ENCODE peak calls at places on chromosomes 3 and 15, in nine cellular contexts. One of them, this sample, is unnamed.

GRCh38 chr3:126654571-126655393 is at the start of gene TXNRD3:
- DNase-seq in sigmoid colon: peak; percentile 86
- DNase-seq in uterus: peak; percentile 74
- DNase-seq in heart left ventricle: peak; percentile 82
- DNase-seq in IMR-90: peak; percentile 49
- DNase-seq in lower leg skin: peak; percentile 95
- DNase-seq in ovary: peak; percentile 89
- DNase-seq in body of pancreas: peak; percentile 89
- DNase-seq in transverse colon: peak; percentile 87
- DNase-seq in this sample: peak; percentile 82

GRCh38 chr3:195701042-195701910 is 19.5 kb upstream of the MUC20 start:
- DNase-seq in sigmoid colon: no peak
- DNase-seq in uterus: no peak
- DNase-seq in heart left ventricle: no peak
- DNase-seq in IMR-90: no peak
- DNase-seq in lower leg skin: no peak
- DNase-seq in ovary: no peak
- DNase-seq in body of pancreas: no peak
- DNase-seq in transverse colon: no peak
- DNase-seq in this sample: no peak

GRCh38 chr3:28935141-28935540 is 345.7 kb upstream of the RBMS3 start:
- DNase-seq in sigmoid colon: no peak
- DNase-seq in uterus: no peak
- DNase-seq in heart left ventricle: no peak
- DNase-seq in IMR-90: no peak
- DNase-seq in lower leg skin: no peak
- DNase-seq in ovary: no peak
- DNase-seq in body of pancreas: no peak
- DNase-seq in transverse colon: no peak
- DNase-seq in this sample: no peak

GRCh38 chr3:42210731-42211130 is 55.3 kb downstream of the CCK start:
- DNase-seq in sigmoid colon: no peak
- DNase-seq in uterus: no peak
- DNase-seq in heart left ventricle: no peak
- DNase-seq in IMR-90: no peak
- DNase-seq in lower leg skin: no peak
- DNase-seq in ovary: no peak
- DNase-seq in body of pancreas: no peak
- DNase-seq in transverse colon: no peak
- DNase-seq in this sample: no peak

GRCh38 chr3:149871855-149872254 is 58.8 kb downstream of the RNF13 start:
- DNase-seq in sigmoid colon: no peak
- DNase-seq in uterus: no peak
- DNase-seq in heart left ventricle: no peak
- DNase-seq in IMR-90: no peak
- DNase-seq in lower leg skin: no peak
- DNase-seq in ovary: no peak
- DNase-seq in body of pancreas: no peak
- DNase-seq in transverse colon: no peak
- DNase-seq in this sample: no peak

GRCh38 chr3:31862861-31863260 is 118.2 kb downstream of the OSBPL10 start:
- DNase-seq in sigmoid colon: no peak
- DNase-seq in uterus: no peak
- DNase-seq in heart left ventricle: no peak
- DNase-seq in IMR-90: peak; percentile 34
- DNase-seq in lower leg skin: no peak
- DNase-seq in ovary: no peak
- DNase-seq in body of pancreas: no peak
- DNase-seq in transverse colon: no peak
- DNase-seq in this sample: no peak

GRCh38 chr15:68935400-68935937 is 5.1 kb downstream of the SPESP1 start:
- DNase-seq in sigmoid colon: no peak
- DNase-seq in uterus: no peak
- DNase-seq in heart left ventricle: no peak
- DNase-seq in IMR-90: no peak
- DNase-seq in lower leg skin: no peak
- DNase-seq in ovary: no peak
- DNase-seq in body of pancreas: no peak
- DNase-seq in transverse colon: no peak
- DNase-seq in this sample: no peak

GRCh38 chr3:3196148-3196861 is 16.8 kb upstream of the CRBN start:
- DNase-seq in sigmoid colon: no peak
- DNase-seq in uterus: no peak
- DNase-seq in heart left ventricle: no peak
- DNase-seq in IMR-90: no peak
- DNase-seq in lower leg skin: no peak
- DNase-seq in ovary: no peak
- DNase-seq in body of pancreas: no peak
- DNase-seq in transverse colon: no peak
- DNase-seq in this sample: no peak

GRCh38 chr3:77943598-77943997 is 903.7 kb downstream of the ROBO2 start:
- DNase-seq in sigmoid colon: no peak
- DNase-seq in uterus: no peak
- DNase-seq in heart left ventricle: no peak
- DNase-seq in IMR-90: no peak
- DNase-seq in lower leg skin: no peak
- DNase-seq in ovary: no peak
- DNase-seq in body of pancreas: no peak
- DNase-seq in transverse colon: no peak
- DNase-seq in this sample: no peak

GRCh38 chr15:68416158-68416535 is 15.8 kb downstream of the ITGA11 start:
- DNase-seq in sigmoid colon: no peak
- DNase-seq in uterus: peak; percentile 14
- DNase-seq in heart left ventricle: peak; percentile 1
- DNase-seq in IMR-90: no peak
- DNase-seq in lower leg skin: peak; percentile 42
- DNase-seq in ovary: no peak
- DNase-seq in body of pancreas: no peak
- DNase-seq in transverse colon: no peak
- DNase-seq in this sample: no peak

GRCh38 chr3:105366302-105367062 is at the start of gene ALCAM:
- DNase-seq in sigmoid colon: peak; percentile 95
- DNase-seq in uterus: peak; percentile 83
- DNase-seq in heart left ventricle: peak; percentile 86
- DNase-seq in IMR-90: peak; percentile 99
- DNase-seq in lower leg skin: peak; percentile 98
- DNase-seq in ovary: peak; percentile 95
- DNase-seq in body of pancreas: peak; percentile 97
- DNase-seq in transverse colon: peak; percentile 93
- DNase-seq in this sample: peak; percentile 64
- TF ChIP-seq POLR2A in sigmoid colon: peak; percentile 79
- TF ChIP-seq POLR2A in uterus: peak; percentile 74
- TF ChIP-seq POLR2A in heart left ventricle: no peak
- TF ChIP-seq POLR2A in IMR-90: peak; percentile 78
- TF ChIP-seq POLR2A in lower leg skin: no peak
- TF ChIP-seq POLR2A in ovary: peak; percentile 69
- TF ChIP-seq POLR2A in body of pancreas: peak; percentile 98
- TF ChIP-seq POLR2A in transverse colon: peak; percentile 87
- TF ChIP-seq POLR2A in this sample: peak; percentile 88

GRCh38 chr3:50609071-50609742 is 2.4 kb downstream of the CISH start:
- DNase-seq in sigmoid colon: no peak
- DNase-seq in uterus: no peak
- DNase-seq in heart left ventricle: no peak
- DNase-seq in IMR-90: no peak
- DNase-seq in lower leg skin: no peak
- DNase-seq in ovary: no peak
- DNase-seq in body of pancreas: no peak
- DNase-seq in transverse colon: no peak
- DNase-seq in this sample: no peak
- TF ChIP-seq POLR2A in sigmoid colon: no peak
- TF ChIP-seq POLR2A in uterus: no peak
- TF ChIP-seq POLR2A in heart left ventricle: no peak
- TF ChIP-seq POLR2A in IMR-90: no peak
- TF ChIP-seq POLR2A in lower leg skin: no peak
- TF ChIP-seq POLR2A in ovary: no peak
- TF ChIP-seq POLR2A in body of pancreas: no peak
- TF ChIP-seq POLR2A in transverse colon: no peak
- TF ChIP-seq POLR2A in this sample: no peak

GRCh38 chr3:185283374-185283935 is 29.6 kb upstream of the EHHADH start:
- DNase-seq in sigmoid colon: no peak
- DNase-seq in uterus: no peak
- DNase-seq in heart left ventricle: no peak
- DNase-seq in IMR-90: peak; percentile 16
- DNase-seq in lower leg skin: no peak
- DNase-seq in ovary: no peak
- DNase-seq in body of pancreas: no peak
- DNase-seq in transverse colon: no peak
- DNase-seq in this sample: no peak

GRCh38 chr3:185280572-185281365 is 26.9 kb upstream of the EHHADH start:
- DNase-seq in sigmoid colon: no peak
- DNase-seq in uterus: no peak
- DNase-seq in heart left ventricle: no peak
- DNase-seq in IMR-90: peak; percentile 70
- DNase-seq in lower leg skin: no peak
- DNase-seq in ovary: no peak
- DNase-seq in body of pancreas: no peak
- DNase-seq in transverse colon: no peak
- DNase-seq in this sample: peak; percentile 42

GRCh38 chr3:185279582-185280138 is 25.8 kb upstream of the EHHADH start:
- DNase-seq in sigmoid colon: no peak
- DNase-seq in uterus: no peak
- DNase-seq in heart left ventricle: no peak
- DNase-seq in IMR-90: no peak
- DNase-seq in lower leg skin: no peak
- DNase-seq in ovary: no peak
- DNase-seq in body of pancreas: no peak
- DNase-seq in transverse colon: no peak
- DNase-seq in this sample: no peak

DNA sequence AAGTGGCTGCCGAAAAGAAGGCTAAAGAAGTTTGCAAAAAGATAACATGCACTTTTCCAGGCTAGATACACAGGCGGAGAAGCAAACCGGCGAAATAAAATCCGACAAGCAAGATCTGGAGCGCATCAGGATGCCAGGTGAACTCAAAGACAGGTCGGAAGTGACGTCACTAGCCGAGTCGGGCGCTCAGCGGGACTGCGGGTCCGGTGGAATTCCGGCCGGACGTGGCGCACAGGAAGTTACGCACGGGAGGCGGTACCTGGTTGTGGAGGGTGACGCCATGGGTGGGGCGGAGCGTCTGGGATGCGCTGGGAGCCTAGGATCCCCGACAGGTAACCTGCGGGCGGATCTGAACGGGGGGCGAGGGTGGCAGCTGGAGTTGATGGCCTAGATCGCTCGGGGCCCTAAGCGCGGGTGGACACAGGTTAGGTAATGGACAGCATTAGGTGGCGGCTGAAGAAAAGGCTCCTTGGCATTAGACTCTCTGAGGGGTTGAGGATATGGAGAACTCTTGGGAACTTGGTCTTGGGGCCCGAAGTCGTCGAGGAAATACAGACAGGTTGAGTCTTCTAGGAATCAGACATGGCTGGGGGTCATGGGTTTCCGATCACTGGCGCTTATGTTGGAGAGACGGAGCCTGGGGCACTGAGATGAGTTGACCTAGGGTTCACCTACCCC is 29.0 kb upstream of the EHHADH start:
- DNase-seq in sigmoid colon: peak; percentile 98
- DNase-seq in uterus: peak; percentile 96
- DNase-seq in heart left ventricle: peak; percentile 95
- DNase-seq in IMR-90: peak; percentile 93
- DNase-seq in lower leg skin: peak; percentile 99
- DNase-seq in ovary: peak; percentile 98
- DNase-seq in body of pancreas: peak; percentile 97
- DNase-seq in transverse colon: peak; percentile 98
- DNase-seq in this sample: peak; percentile 90
- TF ChIP-seq POLR2A in sigmoid colon: peak; percentile 54
- TF ChIP-seq POLR2A in uterus: peak; percentile 72
- TF ChIP-seq POLR2A in heart left ventricle: no peak
- TF ChIP-seq POLR2A in IMR-90: peak; percentile 83
- TF ChIP-seq POLR2A in lower leg skin: no peak
- TF ChIP-seq POLR2A in ovary: peak; percentile 77
- TF ChIP-seq POLR2A in body of pancreas: peak; percentile 73
- TF ChIP-seq POLR2A in transverse colon: peak; percentile 74
- TF ChIP-seq POLR2A in this sample: peak; percentile 61

GRCh38 chr3:184135149-184135910 is at the start of gene EIF2B5:
- DNase-seq in sigmoid colon: peak; percentile 94
- DNase-seq in uterus: peak; percentile 91
- DNase-seq in heart left ventricle: peak; percentile 93
- DNase-seq in IMR-90: peak; percentile 91
- DNase-seq in lower leg skin: peak; percentile 97
- DNase-seq in ovary: peak; percentile 91
- DNase-seq in body of pancreas: peak; percentile 91
- DNase-seq in transverse colon: peak; percentile 94
- DNase-seq in this sample: peak; percentile 58
- TF ChIP-seq POLR2A in sigmoid colon: peak; percentile 58
- TF ChIP-seq POLR2A in uterus: peak; percentile 62
- TF ChIP-seq POLR2A in heart left ventricle: no peak
- TF ChIP-seq POLR2A in IMR-90: peak; percentile 71
- TF ChIP-seq POLR2A in lower leg skin: no peak
- TF ChIP-seq POLR2A in ovary: peak; percentile 52
- TF ChIP-seq POLR2A in body of pancreas: peak; percentile 83
- TF ChIP-seq POLR2A in transverse colon: peak; percentile 77
- TF ChIP-seq POLR2A in this sample: peak; percentile 68

DNA sequence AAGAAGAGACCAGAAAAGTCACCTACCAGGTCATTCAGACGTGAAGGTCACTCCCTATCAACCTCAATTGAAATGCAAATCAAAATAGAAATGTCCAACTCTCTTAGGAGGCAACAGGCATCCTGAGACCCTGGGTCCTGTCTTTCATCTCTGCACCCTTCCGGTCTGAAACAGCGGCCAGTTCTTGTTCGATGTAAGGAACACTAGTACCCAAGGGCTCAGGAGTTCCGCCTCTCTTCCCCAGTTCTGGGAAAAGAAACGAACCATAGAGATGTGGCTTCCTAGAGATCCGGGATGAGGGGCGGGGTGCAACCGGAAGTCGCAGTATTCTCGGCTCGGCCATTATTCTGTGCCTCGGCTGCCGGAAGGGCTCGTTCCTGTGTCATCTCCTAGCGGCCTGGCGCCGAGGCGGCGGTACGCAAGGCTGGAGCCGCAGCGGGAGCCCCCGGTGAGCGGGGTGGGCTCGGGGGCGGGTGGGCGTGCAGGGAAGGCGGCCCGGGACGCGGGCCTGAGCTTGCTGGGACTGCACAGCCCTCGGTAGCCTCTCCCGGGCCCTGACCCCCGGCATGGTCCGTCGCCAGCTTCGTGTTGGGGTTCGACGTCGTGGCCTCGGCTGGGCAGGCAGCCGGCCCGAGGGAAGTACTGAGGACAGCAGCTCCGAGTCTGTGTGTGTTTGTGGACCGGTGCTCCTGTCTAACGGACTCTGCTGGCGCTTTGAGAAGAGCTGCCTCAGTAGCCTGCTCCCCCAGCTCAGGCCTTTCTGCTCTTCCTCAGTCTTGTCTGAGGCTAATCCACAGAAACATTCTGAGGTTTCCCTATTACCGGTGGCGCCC is at the start of gene ZNF197:
- DNase-seq in sigmoid colon: peak; percentile 93
- DNase-seq in uterus: peak; percentile 81
- DNase-seq in heart left ventricle: peak; percentile 89
- DNase-seq in IMR-90: peak; percentile 90
- DNase-seq in lower leg skin: peak; percentile 96
- DNase-seq in ovary: peak; percentile 85
- DNase-seq in body of pancreas: peak; percentile 84
- DNase-seq in transverse colon: peak; percentile 87
- DNase-seq in this sample: peak; percentile 80
- TF ChIP-seq POLR2A in sigmoid colon: no peak
- TF ChIP-seq POLR2A in uterus: no peak
- TF ChIP-seq POLR2A in heart left ventricle: no peak
- TF ChIP-seq POLR2A in IMR-90: peak; percentile 44
- TF ChIP-seq POLR2A in lower leg skin: no peak
- TF ChIP-seq POLR2A in ovary: no peak
- TF ChIP-seq POLR2A in body of pancreas: peak; percentile 60
- TF ChIP-seq POLR2A in transverse colon: peak; percentile 52
- TF ChIP-seq POLR2A in this sample: peak; percentile 76

GRCh38 chr3:57555738-57556458 is at the start of gene PDE12:
- DNase-seq in sigmoid colon: peak; percentile 92
- DNase-seq in uterus: peak; percentile 84
- DNase-seq in heart left ventricle: peak; percentile 83
- DNase-seq in IMR-90: peak; percentile 91
- DNase-seq in lower leg skin: peak; percentile 96
- DNase-seq in ovary: peak; percentile 89
- DNase-seq in body of pancreas: peak; percentile 87
- DNase-seq in transverse colon: peak; percentile 90
- DNase-seq in this sample: peak; percentile 74
- TF ChIP-seq POLR2A in sigmoid colon: peak; percentile 62
- TF ChIP-seq POLR2A in uterus: peak; percentile 56
- TF ChIP-seq POLR2A in heart left ventricle: no peak
- TF ChIP-seq POLR2A in IMR-90: peak; percentile 95
- TF ChIP-seq POLR2A in lower leg skin: peak; percentile 2
- TF ChIP-seq POLR2A in ovary: peak; percentile 60
- TF ChIP-seq POLR2A in body of pancreas: peak; percentile 97
- TF ChIP-seq POLR2A in transverse colon: peak; percentile 92
- TF ChIP-seq POLR2A in this sample: peak; percentile 72

This sample was measured in H54.